ENCODE peak calls at places on chromosomes 2 and 18, in four cellular contexts. L is neural progenitor cell, X is DND-41, W is body of pancreas. D is an unnamed sample.

GRCh38 chr2:9264301-9264700 is 57.7 kb downstream of the ASAP2 start:
- DNase-seq in L (no peak), X (no peak), W (no peak), D (no peak)

GRCh38 chr18:12811191-12811950 is 72.7 kb downstream of the PTPN2 start:
- DNase-seq in L (no peak), X (no peak), W (no peak), D (no peak)

GRCh38 chr2:172525601-172526000 is 30.3 kb upstream of the PDK1 start:
- DNase-seq in L (peak), X (peak), W (no peak), D (no peak)

GRCh38 chr2:19358242-19359020 is at the start of gene OSR1:
- DNase-seq in L (peak), X (no peak), W (peak), D (peak)

GRCh38 chr2:160226367-160226766 is 26.3 kb upstream of the ITGB6 start:
- DNase-seq in L (no peak), X (no peak), W (no peak), D (no peak)

GRCh38 chr2:178574789-178575188 is 94.5 kb downstream of the PLEKHA3 start:
- DNase-seq in L (no peak), X (no peak), W (no peak), D (no peak)

GRCh38 chr2:33340265-33340664 is 136.2 kb upstream of the RASGRP3 start:
- DNase-seq in L (no peak), X (no peak), W (peak), D (no peak)

GRCh38 chr2:190766174-190766572 is 114.4 kb upstream of the GLS start:
- DNase-seq in L (no peak), X (no peak), W (no peak), D (no peak)

GRCh38 chr18:59180150-59180845 is 39.7 kb upstream of the GRP start:
- DNase-seq in L (no peak), X (no peak), W (no peak), D (no peak)

DNA sequence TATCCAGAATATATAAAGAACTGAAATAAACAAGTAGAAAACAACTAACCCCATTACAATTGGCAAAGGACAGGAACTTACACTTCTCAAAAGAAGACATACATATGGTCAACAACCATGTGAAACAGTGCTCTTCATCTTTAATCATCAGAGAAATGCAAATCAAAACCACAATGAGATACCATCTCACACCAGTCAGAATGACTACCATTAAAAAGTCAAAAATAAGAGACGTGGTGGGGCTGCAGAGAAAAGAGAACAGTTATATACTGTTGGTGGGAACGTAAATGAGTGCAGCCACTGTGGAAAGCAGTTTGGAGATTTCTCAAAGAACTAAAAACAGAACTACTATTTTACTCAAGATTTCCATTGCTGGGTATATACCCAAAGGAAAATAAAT is 1696.3 kb upstream of the TMEFF2 start:
- DNase-seq in L (no peak), X (no peak), W (no peak), D (no peak)
- H3K27ac ChIP-seq in L (no peak), X (no peak), W (no peak), D (no peak)

GRCh38 chr2:239202343-239202742 is 198.5 kb downstream of the HDAC4 start:
- DNase-seq in L (no peak), X (no peak), W (peak), D (no peak)

GRCh38 chr2:239203443-239204142 is 197.2 kb downstream of the HDAC4 start:
- DNase-seq in L (no peak), X (no peak), W (peak), D (no peak)

GRCh38 chr2:239201531-239201876 is 199.3 kb downstream of the HDAC4 start:
- DNase-seq in L (no peak), X (no peak), W (peak), D (no peak)

GRCh38 chr2:239201884-239202283 is 198.9 kb downstream of the HDAC4 start:
- DNase-seq in L (no peak), X (no peak), W (peak), D (no peak)

DNA sequence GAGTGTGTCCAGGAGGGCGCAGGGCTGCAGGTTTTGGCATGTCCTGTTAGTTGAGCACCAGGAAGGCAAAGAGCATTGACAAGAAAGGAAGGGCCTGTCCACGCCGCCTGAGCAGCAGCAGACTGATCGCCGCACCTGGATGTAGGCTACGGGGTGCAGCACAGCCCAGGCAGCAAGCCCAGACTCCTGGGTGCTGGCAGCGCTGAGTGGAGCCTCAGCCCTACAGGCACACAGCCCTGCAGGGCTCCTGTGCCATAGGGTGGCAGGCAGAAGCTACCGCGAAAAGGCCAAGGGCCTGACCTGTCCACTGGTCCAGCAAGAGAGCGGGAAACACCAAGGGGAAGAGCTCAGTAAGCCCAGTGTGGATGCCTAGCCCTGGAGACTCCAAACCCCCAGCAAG is 198.0 kb downstream of the HDAC4 start:
- DNase-seq in L (no peak), X (no peak), W (peak), D (no peak)
- H3K27ac ChIP-seq in L (no peak), X (no peak), W (no peak), D (no peak)

DNA sequence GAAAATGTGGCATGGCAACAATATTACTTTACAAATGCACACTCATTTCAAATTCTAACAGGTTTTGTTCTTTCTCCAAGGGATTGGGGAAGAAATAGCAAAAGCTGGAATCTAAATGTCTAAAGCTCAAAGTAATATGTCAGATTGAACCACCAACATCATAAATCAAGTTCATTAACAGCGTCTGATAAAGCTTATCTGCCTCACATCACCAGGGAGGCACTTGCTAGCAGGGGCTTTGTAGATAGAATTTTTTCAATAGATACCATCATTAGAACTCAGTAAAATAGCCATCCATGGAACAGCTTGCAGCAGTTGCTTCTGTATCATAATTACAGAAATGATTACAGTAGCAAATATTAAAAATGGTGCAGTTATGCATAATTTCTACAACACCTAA is 362.1 kb upstream of the FSHR start:
- DNase-seq in L (no peak), X (no peak), W (no peak), D (no peak)
- H3K27ac ChIP-seq in L (no peak), X (no peak), W (no peak), D (no peak)

DNA sequence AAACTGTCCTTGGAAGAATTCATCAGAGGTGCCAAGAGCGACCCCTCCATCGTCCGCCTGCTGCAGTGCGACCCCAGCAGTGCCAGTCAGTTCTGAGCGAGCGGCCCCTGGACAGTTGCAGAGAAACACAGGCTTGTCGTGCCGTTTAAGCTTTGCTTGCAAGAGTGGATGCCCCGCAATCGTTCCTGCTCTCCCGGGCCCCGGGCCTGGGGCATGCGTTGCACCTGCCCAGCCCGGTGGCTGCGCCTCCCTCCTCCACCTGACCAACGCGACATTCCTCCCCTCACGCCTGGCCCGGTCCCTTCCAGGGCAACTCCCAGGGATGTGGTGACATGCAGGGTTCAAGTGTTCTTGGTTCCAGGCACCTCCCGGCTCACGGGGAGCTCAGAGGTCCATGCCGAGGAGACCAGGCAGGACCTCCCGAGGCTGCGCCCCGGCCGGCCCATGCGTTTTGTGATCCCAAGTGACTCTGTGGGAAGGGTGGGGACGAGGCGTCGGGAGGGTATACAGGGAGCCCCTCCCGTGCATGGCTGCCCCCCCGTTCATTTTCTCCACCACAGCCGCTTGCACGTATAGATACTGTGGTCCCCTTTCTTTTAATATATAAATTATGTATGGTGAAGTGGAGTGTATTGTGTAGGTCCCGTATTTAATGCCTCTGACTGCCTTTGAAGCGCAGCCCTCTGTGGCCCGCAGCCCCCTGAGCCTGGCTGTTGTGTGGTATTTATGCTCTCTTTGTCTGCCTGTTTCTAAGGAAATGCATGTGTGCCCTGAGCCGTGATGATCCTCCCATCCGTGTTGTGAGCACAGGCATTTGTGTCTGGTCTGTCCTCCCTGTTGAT is 21.2 kb downstream of the ODC1 start:
- DNase-seq in L (peak), X (no peak), W (no peak), D (no peak)
- H3K27ac ChIP-seq in L (no peak), X (no peak), W (no peak), D (no peak)

GRCh38 chr2:12950174-12950573 is 233.4 kb downstream of the TRIB2 start:
- DNase-seq in L (no peak), X (no peak), W (no peak), D (no peak)

GRCh38 chr2:12950957-12951656 is 234.4 kb downstream of the TRIB2 start:
- DNase-seq in L (no peak), X (peak), W (no peak), D (no peak)

GRCh38 chr2:12948963-12949353 is 232.2 kb downstream of the TRIB2 start:
- DNase-seq in L (no peak), X (no peak), W (no peak), D (no peak)

GRCh38 chr2:12949406-12949805 is 232.7 kb downstream of the TRIB2 start:
- DNase-seq in L (no peak), X (no peak), W (no peak), D (no peak)

GRCh38 chr2:12948231-12948962 is 231.7 kb downstream of the TRIB2 start:
- DNase-seq in L (no peak), X (peak), W (no peak), D (no peak)
- H3K27ac ChIP-seq in L (no peak), X (peak), W (no peak), D (no peak)

DNA sequence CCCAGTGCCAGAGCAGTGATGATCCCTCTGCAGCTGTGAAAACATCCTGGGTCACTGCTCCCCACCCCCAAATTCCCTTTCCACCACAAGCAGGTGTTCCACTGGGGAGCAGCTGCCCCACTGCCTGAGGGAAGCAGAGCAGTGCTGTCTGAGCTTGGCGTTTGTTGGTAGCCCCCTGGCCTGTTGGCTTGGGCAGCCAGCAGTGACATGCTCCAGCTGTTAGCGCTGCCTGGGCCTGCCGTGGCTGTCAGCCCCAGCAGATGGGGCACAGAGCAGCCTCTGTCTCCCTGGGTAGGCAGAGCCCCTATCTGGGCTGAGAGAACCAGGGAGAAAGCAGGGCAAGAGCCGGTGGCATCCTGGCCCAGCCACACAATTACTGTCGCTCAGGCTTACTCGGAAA is 247.7 kb downstream of the GLI2 start:
- DNase-seq in L (no peak), X (no peak), W (no peak), D (no peak)
- H3K27ac ChIP-seq in L (no peak), X (no peak), W (no peak), D (no peak)

GRCh38 chr2:127310980-127311379 is 17.0 kb upstream of the ERCC3 start:
- DNase-seq in L (no peak), X (no peak), W (no peak), D (no peak)

GRCh38 chr2:127308586-127309138 is 14.7 kb upstream of the ERCC3 start:
- DNase-seq in L (no peak), X (no peak), W (no peak), D (no peak)

GRCh38 chr2:127309468-127309867 is 15.5 kb upstream of the ERCC3 start:
- DNase-seq in L (no peak), X (no peak), W (no peak), D (no peak)

GRCh38 chr2:127305985-127306585 is 12.1 kb upstream of the ERCC3 start:
- DNase-seq in L (no peak), X (no peak), W (no peak), D (no peak)
- H3K27ac ChIP-seq in L (no peak), X (no peak), W (no peak), D (no peak)

GRCh38 chr2:86072271-86072858 is 33.3 kb downstream of the POLR1A start:
- DNase-seq in L (no peak), X (no peak), W (peak), D (peak)

GRCh38 chr2:86073225-86073624 is 32.5 kb downstream of the POLR1A start:
- DNase-seq in L (no peak), X (no peak), W (no peak), D (no peak)

GRCh38 chr2:86074811-86075210 is 30.9 kb downstream of the POLR1A start:
- DNase-seq in L (no peak), X (no peak), W (no peak), D (no peak)

GRCh38 chr2:86070868-86071267 is 34.8 kb downstream of the POLR1A start:
- DNase-seq in L (no peak), X (no peak), W (no peak), D (no peak)

DNA sequence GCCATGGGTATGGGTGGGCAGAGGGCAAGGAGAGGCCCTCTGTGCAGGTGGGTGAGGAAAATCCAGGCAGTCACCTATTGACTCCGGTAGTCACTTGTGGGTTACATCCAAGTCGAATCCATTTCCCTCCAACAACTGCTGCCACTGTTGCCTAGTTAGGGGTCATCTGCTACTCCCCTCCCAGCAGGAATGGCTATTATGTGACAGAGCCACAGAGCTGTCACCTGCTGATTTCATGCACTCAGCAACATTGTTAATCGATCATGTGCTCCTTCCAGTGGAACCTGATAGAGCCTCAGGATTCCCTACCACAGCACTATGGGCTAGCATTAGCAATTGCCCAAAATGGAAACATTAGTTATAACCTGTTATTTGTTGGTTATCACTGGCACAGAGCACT is 31.4 kb downstream of the POLR1A start:
- DNase-seq in L (no peak), X (no peak), W (no peak), D (no peak)
- H3K27ac ChIP-seq in L (no peak), X (no peak), W (no peak), D (no peak)

DNA sequence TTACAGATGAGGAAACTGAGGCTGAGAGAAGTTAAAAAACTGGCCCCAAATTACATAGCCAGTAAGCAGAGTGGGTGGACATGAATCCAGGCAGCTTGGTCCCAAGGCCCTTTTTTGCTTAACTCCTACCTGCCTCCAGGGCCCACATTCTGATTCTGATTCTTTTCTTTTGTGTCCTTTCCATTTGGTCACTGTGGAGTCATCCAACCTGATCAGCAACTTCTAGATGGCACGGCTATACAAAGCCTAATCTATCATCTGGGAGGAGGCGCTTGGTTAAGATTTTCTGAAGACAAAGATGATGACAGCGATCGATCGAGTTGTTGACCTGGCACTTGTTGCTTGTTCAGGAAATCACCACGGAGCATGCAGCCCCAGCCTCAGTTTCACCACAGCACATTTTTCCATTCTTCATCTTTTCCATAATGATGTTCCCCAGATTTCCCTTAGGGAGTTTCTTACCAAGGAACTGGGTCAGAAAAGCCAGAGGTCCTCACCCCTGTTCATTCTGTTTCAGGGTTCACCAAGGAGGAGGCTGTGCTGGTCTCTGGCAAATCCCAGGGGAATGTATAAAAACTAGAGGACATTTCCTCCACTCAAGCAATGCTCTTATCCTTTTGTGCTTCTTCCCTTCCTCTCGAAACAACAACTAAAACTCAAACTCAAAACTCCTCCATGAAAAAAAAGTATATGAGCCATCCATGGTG is 6.9 kb upstream of the IGFBP2 start:
- DNase-seq in L (no peak), X (no peak), W (no peak), D (no peak)
- H3K27ac ChIP-seq in L (no peak), X (no peak), W (no peak), D (no peak)

GRCh38 chr2:131054488-131054887 is 38.8 kb downstream of the FAM168B start:
- DNase-seq in L (no peak), X (no peak), W (no peak), D (no peak)

GRCh38 chr2:131052741-131053263 is 40.5 kb downstream of the FAM168B start:
- DNase-seq in L (no peak), X (no peak), W (no peak), D (no peak)

GRCh38 chr2:131058214-131058613 is 35.0 kb downstream of the FAM168B start:
- DNase-seq in L (no peak), X (no peak), W (no peak), D (no peak)

GRCh38 chr2:131056204-131056975 is 36.9 kb downstream of the FAM168B start:
- DNase-seq in L (no peak), X (no peak), W (no peak), D (no peak)

DNA sequence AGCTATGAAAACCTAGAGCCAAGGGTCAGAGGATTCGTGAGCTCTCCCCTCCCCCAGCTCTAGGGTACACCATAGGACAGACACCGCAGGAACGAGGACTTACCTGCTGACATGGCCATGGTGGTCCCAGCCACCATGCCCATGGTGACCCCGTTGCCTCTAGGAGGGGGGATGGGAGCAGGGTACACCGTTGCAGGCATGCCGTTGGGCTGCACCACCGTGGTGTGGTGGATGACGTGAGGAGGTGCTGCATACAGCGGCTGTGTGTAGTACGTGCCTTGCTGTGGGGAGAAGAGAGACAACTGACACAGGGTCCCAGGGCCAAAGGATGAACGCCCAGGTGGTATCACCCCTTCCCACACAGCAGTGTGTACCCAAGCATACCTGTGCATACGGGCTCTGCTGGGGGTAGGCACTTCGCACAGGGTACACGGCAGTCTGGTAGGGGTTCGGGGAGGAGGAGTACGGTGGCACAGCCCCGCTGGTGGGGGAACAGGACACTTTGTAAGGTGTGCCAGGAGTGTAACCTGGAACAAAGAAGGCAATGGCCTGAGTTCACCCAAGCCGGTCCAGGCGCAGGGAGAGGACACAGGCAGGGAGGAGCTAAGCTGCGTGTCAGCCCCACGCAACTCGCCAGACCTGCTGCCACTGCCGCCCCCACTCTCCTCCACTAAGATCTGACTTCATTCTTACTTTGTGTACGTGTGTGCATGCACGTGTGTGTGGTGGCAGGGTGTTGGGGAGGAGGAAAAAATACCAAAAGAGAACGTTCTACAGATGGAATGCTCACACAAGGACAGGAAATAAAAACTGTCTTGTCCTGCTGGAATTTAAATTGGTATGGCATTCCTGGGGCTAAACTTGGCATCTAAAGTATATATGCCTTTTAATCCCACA is 37.8 kb downstream of the FAM168B start:
- DNase-seq in L (no peak), X (no peak), W (no peak), D (no peak)
- H3K27ac ChIP-seq in L (no peak), X (no peak), W (no peak), D (no peak)